ENCODE peak calls at places on chromosomes 5 and 9, in six cellular contexts. One of them, this sample, is unnamed.

GRCh38 chr5:11251242-11251641 is 490.2 kb upstream of the DAP start:
- DNase-seq in H9: no peak
- DNase-seq in IMR-90: peak
- DNase-seq in trophoblast cell: peak
- DNase-seq in mesenchymal stem cell: peak
- DNase-seq in H1: no peak
- DNase-seq in this sample: peak

GRCh38 chr5:93189707-93190120 is 391.3 kb downstream of the NR2F1-AS1 start:
- DNase-seq in H9: no peak
- DNase-seq in IMR-90: peak
- DNase-seq in trophoblast cell: peak
- DNase-seq in mesenchymal stem cell: peak
- DNase-seq in H1: no peak
- DNase-seq in this sample: no peak

GRCh38 chr5:129440424-129440823 is 19.7 kb upstream of the ADAMTS19 start:
- DNase-seq in H9: no peak
- DNase-seq in IMR-90: no peak
- DNase-seq in trophoblast cell: no peak
- DNase-seq in mesenchymal stem cell: no peak
- DNase-seq in H1: no peak
- DNase-seq in this sample: no peak

GRCh38 chr5:93092349-93093105 is 488.5 kb downstream of the NR2F1-AS1 start:
- DNase-seq in H9: no peak
- DNase-seq in IMR-90: peak
- DNase-seq in trophoblast cell: no peak
- DNase-seq in mesenchymal stem cell: no peak
- DNase-seq in H1: no peak
- DNase-seq in this sample: no peak

GRCh38 chr9:137694962-137695875 is 76.4 kb downstream of the EHMT1 start:
- DNase-seq in H9: peak
- DNase-seq in IMR-90: no peak
- DNase-seq in trophoblast cell: peak
- DNase-seq in mesenchymal stem cell: peak
- DNase-seq in H1: peak
- DNase-seq in this sample: peak

GRCh38 chr9:254516-254915 is 39.9 kb downstream of the DOCK8 start:
- DNase-seq in H9: no peak
- DNase-seq in IMR-90: no peak
- DNase-seq in trophoblast cell: no peak
- DNase-seq in mesenchymal stem cell: no peak
- DNase-seq in H1: no peak
- DNase-seq in this sample: no peak

GRCh38 chr5:40497573-40497972 is 182.1 kb upstream of the PTGER4 start:
- DNase-seq in H9: no peak
- DNase-seq in IMR-90: peak
- DNase-seq in trophoblast cell: no peak
- DNase-seq in mesenchymal stem cell: no peak
- DNase-seq in H1: no peak
- DNase-seq in this sample: no peak

GRCh38 chr5:173736923-173737412 is 120.5 kb upstream of the BOD1 start:
- DNase-seq in H9: no peak
- DNase-seq in IMR-90: no peak
- DNase-seq in trophoblast cell: no peak
- DNase-seq in mesenchymal stem cell: no peak
- DNase-seq in H1: no peak
- DNase-seq in this sample: no peak

GRCh38 chr9:18061856-18062255 is 412.1 kb upstream of the ADAMTSL1 start:
- DNase-seq in H9: no peak
- DNase-seq in IMR-90: peak
- DNase-seq in trophoblast cell: no peak
- DNase-seq in mesenchymal stem cell: no peak
- DNase-seq in H1: no peak
- DNase-seq in this sample: no peak

GRCh38 chr5:98106116-98107088 is 667.1 kb upstream of the RGMB start:
- DNase-seq in H9: no peak
- DNase-seq in IMR-90: peak
- DNase-seq in trophoblast cell: no peak
- DNase-seq in mesenchymal stem cell: peak
- DNase-seq in H1: no peak
- DNase-seq in this sample: no peak

GRCh38 chr5:139100825-139101224 is 97.3 kb downstream of the SIL1 start:
- DNase-seq in H9: no peak
- DNase-seq in IMR-90: peak
- DNase-seq in trophoblast cell: peak
- DNase-seq in mesenchymal stem cell: peak
- DNase-seq in H1: no peak
- DNase-seq in this sample: no peak

GRCh38 chr5:56195016-56195415 is 38.1 kb downstream of the ANKRD55 start:
- DNase-seq in H9: no peak
- DNase-seq in IMR-90: no peak
- DNase-seq in trophoblast cell: no peak
- DNase-seq in mesenchymal stem cell: no peak
- DNase-seq in H1: no peak
- DNase-seq in this sample: no peak

GRCh38 chr9:126698251-126698650 is 84.5 kb downstream of the LMX1B start:
- DNase-seq in H9: no peak
- DNase-seq in IMR-90: no peak
- DNase-seq in trophoblast cell: no peak
- DNase-seq in mesenchymal stem cell: no peak
- DNase-seq in H1: no peak
- DNase-seq in this sample: no peak

GRCh38 chr9:133770076-133770777 is 32.1 kb upstream of the SARDH start:
- DNase-seq in H9: peak
- DNase-seq in IMR-90: no peak
- DNase-seq in trophoblast cell: no peak
- DNase-seq in mesenchymal stem cell: no peak
- DNase-seq in H1: no peak
- DNase-seq in this sample: no peak

GRCh38 chr5:67160985-67161384 is 35.6 kb downstream of the CD180 start:
- DNase-seq in H9: no peak
- DNase-seq in IMR-90: peak
- DNase-seq in trophoblast cell: no peak
- DNase-seq in mesenchymal stem cell: no peak
- DNase-seq in H1: no peak
- DNase-seq in this sample: no peak

GRCh38 chr5:163963881-163964280 is 458.5 kb downstream of the MAT2B start:
- DNase-seq in H9: no peak
- DNase-seq in IMR-90: no peak
- DNase-seq in trophoblast cell: peak
- DNase-seq in mesenchymal stem cell: peak
- DNase-seq in H1: no peak
- DNase-seq in this sample: no peak

GRCh38 chr9:128120061-128120740 is 7.3 kb downstream of the PTGES2 start:
- DNase-seq in H9: no peak
- DNase-seq in IMR-90: no peak
- DNase-seq in trophoblast cell: no peak
- DNase-seq in mesenchymal stem cell: no peak
- DNase-seq in H1: no peak
- DNase-seq in this sample: no peak

GRCh38 chr5:137695651-137696428 is 40.0 kb downstream of the KLHL3 start:
- DNase-seq in H9: peak
- DNase-seq in IMR-90: no peak
- DNase-seq in trophoblast cell: no peak
- DNase-seq in mesenchymal stem cell: no peak
- DNase-seq in H1: no peak
- DNase-seq in this sample: no peak

GRCh38 chr5:108380531-108381021 is 1.3 kb downstream of the FBXL17 start:
- DNase-seq in H9: peak
- DNase-seq in IMR-90: peak
- DNase-seq in trophoblast cell: peak
- DNase-seq in mesenchymal stem cell: peak
- DNase-seq in H1: no peak
- DNase-seq in this sample: peak

GRCh38 chr9:133060417-133060841 is 1.4 kb upstream of the CEL start:
- DNase-seq in H9: peak
- DNase-seq in IMR-90: no peak
- DNase-seq in trophoblast cell: no peak
- DNase-seq in mesenchymal stem cell: no peak
- DNase-seq in H1: no peak
- DNase-seq in this sample: no peak

GRCh38 chr5:766666-767431 is 17.7 kb downstream of the ZDHHC11B start:
- DNase-seq in H9: peak
- DNase-seq in IMR-90: no peak
- DNase-seq in trophoblast cell: no peak
- DNase-seq in mesenchymal stem cell: no peak
- DNase-seq in H1: no peak
- DNase-seq in this sample: no peak

GRCh38 chr5:170681013-170681433 is 102.5 kb upstream of the GABRP start:
- DNase-seq in H9: peak
- DNase-seq in IMR-90: peak
- DNase-seq in trophoblast cell: peak
- DNase-seq in mesenchymal stem cell: peak
- DNase-seq in H1: no peak
- DNase-seq in this sample: peak
- H2AFZ ChIP-seq in H9: no peak
- H2AFZ ChIP-seq in IMR-90: peak
- H2AFZ ChIP-seq in trophoblast cell: peak
- H2AFZ ChIP-seq in mesenchymal stem cell: no peak
- H2AFZ ChIP-seq in H1: no peak
- H2AFZ ChIP-seq in this sample: no peak

DNA sequence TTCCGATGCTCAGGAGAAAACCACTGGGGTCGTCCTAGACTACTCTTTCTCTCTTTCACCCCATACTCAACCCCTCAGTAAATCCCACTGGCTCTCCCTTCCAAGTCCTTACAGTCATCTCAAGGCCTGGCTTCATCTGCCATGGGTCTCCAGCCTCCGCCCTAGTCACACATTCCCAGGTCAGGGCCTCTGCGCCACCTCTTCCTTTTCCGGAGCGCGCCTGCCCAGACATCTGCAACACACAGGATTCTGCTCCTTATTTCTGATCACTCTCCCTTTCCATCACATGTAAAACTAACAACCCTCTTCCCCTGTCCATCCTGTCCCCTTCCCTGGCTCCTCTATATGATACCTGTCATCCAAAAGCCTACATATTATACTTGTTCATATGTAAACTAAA is 39.8 kb downstream of the RAPGEF1 start:
- DNase-seq in H9: no peak
- DNase-seq in IMR-90: no peak
- DNase-seq in trophoblast cell: no peak
- DNase-seq in mesenchymal stem cell: no peak
- DNase-seq in H1: no peak
- DNase-seq in this sample: no peak
- H3K4me2 ChIP-seq in H9: no peak
- H3K4me2 ChIP-seq in IMR-90: no peak
- H3K4me2 ChIP-seq in trophoblast cell: no peak
- H3K4me2 ChIP-seq in mesenchymal stem cell: no peak
- H3K4me2 ChIP-seq in H1: no peak
- H3K4me2 ChIP-seq in this sample: no peak

DNA sequence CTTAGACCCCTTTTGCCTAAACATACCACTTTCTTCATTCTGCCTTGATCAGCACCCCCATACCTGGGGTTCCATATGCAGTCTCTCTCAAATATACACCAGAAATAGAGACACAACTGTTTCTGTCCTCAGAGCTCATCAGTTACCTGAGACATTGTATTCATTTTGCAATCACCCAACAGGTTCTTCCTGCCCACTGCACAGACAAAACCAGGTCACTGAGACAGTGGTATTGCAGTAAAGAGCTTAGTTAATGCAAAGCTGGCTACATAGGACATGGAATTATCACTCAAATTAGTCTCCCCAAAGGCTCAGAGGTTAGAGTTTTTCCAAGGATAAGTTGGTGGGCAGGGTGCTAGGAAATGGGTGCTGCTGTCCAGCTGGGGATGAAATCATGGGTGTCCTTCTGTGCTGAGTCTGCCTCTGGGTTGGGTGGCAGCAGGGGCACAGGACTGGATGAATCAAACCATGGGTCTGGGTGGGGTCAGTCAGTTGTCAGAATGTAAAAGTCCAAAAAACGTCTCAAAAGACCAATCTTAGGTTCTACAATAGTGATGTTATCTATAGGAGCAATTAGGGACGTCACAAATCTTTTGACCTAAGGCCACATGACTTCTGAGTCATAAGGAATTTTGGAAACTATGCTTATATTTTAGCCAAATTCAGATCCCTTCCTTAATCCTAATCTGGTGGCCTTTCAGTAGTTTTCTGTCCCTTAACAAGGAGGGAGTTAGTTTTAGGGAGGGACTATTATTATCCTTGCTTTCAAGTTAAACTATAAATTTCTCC is 41.0 kb downstream of the KCNV2 start:
- DNase-seq in H9: no peak
- DNase-seq in IMR-90: no peak
- DNase-seq in trophoblast cell: peak
- DNase-seq in mesenchymal stem cell: peak
- DNase-seq in H1: no peak
- DNase-seq in this sample: no peak
- H2BK5ac ChIP-seq in H9: no peak
- H2BK5ac ChIP-seq in IMR-90: no peak
- H2BK5ac ChIP-seq in trophoblast cell: no peak
- H2BK5ac ChIP-seq in mesenchymal stem cell: no peak
- H2BK5ac ChIP-seq in H1: no peak
- H2BK5ac ChIP-seq in this sample: no peak

GRCh38 chr5:73354406-73354805 is 94.2 kb downstream of the FOXD1 start:
- DNase-seq in H9: no peak
- DNase-seq in IMR-90: peak
- DNase-seq in trophoblast cell: no peak
- DNase-seq in mesenchymal stem cell: no peak
- DNase-seq in H1: no peak
- DNase-seq in this sample: no peak
- H2AFZ ChIP-seq in H9: no peak
- H2AFZ ChIP-seq in IMR-90: no peak
- H2AFZ ChIP-seq in trophoblast cell: no peak
- H2AFZ ChIP-seq in mesenchymal stem cell: no peak
- H2AFZ ChIP-seq in H1: no peak
- H2AFZ ChIP-seq in this sample: no peak

GRCh38 chr5:134131578-134132350 is 17.3 kb downstream of the TCF7 start:
- DNase-seq in H9: no peak
- DNase-seq in IMR-90: no peak
- DNase-seq in trophoblast cell: no peak
- DNase-seq in mesenchymal stem cell: no peak
- DNase-seq in H1: no peak
- DNase-seq in this sample: no peak

GRCh38 chr5:134133995-134134541 is 19.6 kb downstream of the TCF7 start:
- DNase-seq in H9: no peak
- DNase-seq in IMR-90: no peak
- DNase-seq in trophoblast cell: no peak
- DNase-seq in mesenchymal stem cell: no peak
- DNase-seq in H1: no peak
- DNase-seq in this sample: no peak

GRCh38 chr5:134133213-134133994 is 18.9 kb downstream of the TCF7 start:
- DNase-seq in H9: no peak
- DNase-seq in IMR-90: no peak
- DNase-seq in trophoblast cell: no peak
- DNase-seq in mesenchymal stem cell: no peak
- DNase-seq in H1: no peak
- DNase-seq in this sample: no peak

GRCh38 chr5:134131165-134131564 is 16.7 kb downstream of the TCF7 start:
- DNase-seq in H9: no peak
- DNase-seq in IMR-90: no peak
- DNase-seq in trophoblast cell: no peak
- DNase-seq in mesenchymal stem cell: no peak
- DNase-seq in H1: no peak
- DNase-seq in this sample: no peak

GRCh38 chr5:134132372-134133212 is 18.1 kb downstream of the TCF7 start:
- DNase-seq in H9: peak
- DNase-seq in IMR-90: no peak
- DNase-seq in trophoblast cell: no peak
- DNase-seq in mesenchymal stem cell: no peak
- DNase-seq in H1: no peak
- DNase-seq in this sample: no peak
- H3K4me2 ChIP-seq in H9: no peak
- H3K4me2 ChIP-seq in IMR-90: no peak
- H3K4me2 ChIP-seq in trophoblast cell: no peak
- H3K4me2 ChIP-seq in mesenchymal stem cell: no peak
- H3K4me2 ChIP-seq in H1: no peak
- H3K4me2 ChIP-seq in this sample: no peak

This sample was measured in neuronal stem cell.